ENCODE peak calls at places on chromosomes 5 and 9, in ten cellular contexts. W is HAP-1, Q is heart right ventricle, O is ascending aorta, R is sigmoid colon, D is right lobe of liver, L is psoas muscle, V is lung, Z is GM23338, K is IMR-90. E is an unnamed sample. For H3K4me1 and H3K27me3, the result is how much of the 10 kb centered on the place peaks cover.

GRCh38 chr9:137318976-137319375 is 16.9 kb upstream of the NRARP start:
- DNase-seq in O (no peak), V (no peak), W (no peak), Z (peak), D (peak), R (peak), L (peak), K (peak), Q (peak), E (peak)

GRCh38 chr9:113993838-113994540 is 84.1 kb downstream of the AMBP start:
- DNase-seq in Q (peak), K (peak), Z (no peak), V (peak), L (peak), R (peak), D (peak), O (peak), W (no peak), E (peak)

GRCh38 chr9:91580136-91580535 is 156.5 kb upstream of the NFIL3 start:
- DNase-seq in D (no peak), W (no peak), V (no peak), K (peak), L (no peak), O (no peak), Q (no peak), Z (peak), R (no peak), E (no peak)

GRCh38 chr5:180070726-180071417 is 687 bp downstream of the RNF130 start:
- DNase-seq in D (no peak), O (no peak), L (no peak), Z (peak), Q (peak), W (peak), R (peak), K (peak), V (peak), E (no peak)

GRCh38 chr9:4303002-4303401 is 3.1 kb upstream of the GLIS3 start:
- DNase-seq in R (no peak), W (no peak), D (no peak), V (no peak), Z (no peak), Q (no peak), O (no peak), K (peak), L (no peak), E (no peak)

GRCh38 chr5:147688965-147689364 is 93.6 kb downstream of the JAKMIP2 start:
- DNase-seq in O (no peak), D (no peak), R (peak), V (peak), Z (no peak), W (no peak), L (no peak), Q (no peak), K (no peak), E (no peak)

GRCh38 chr5:124963236-124963929 is 216.9 kb upstream of the ZNF608 start:
- DNase-seq in K (peak), V (no peak), D (no peak), R (no peak), Q (no peak), Z (peak), L (no peak), O (no peak), W (peak), E (no peak)

GRCh38 chr5:133749331-133749985 is 137.1 kb upstream of the FSTL4 start:
- DNase-seq in Z (no peak), D (no peak), Q (no peak), W (no peak), K (no peak), O (no peak), V (no peak), L (no peak), R (no peak), E (no peak)

GRCh38 chr5:151258771-151259170 is 5.8 kb downstream of the GM2A start:
- DNase-seq in R (no peak), L (no peak), D (no peak), O (no peak), Q (no peak), W (no peak), V (no peak), Z (no peak), K (no peak), E (no peak)

GRCh38 chr5:172744106-172745104 is 26.6 kb downstream of the DUSP1 start:
- DNase-seq in Q (no peak), R (peak), W (no peak), Z (no peak), L (no peak), V (peak), K (no peak), O (no peak), D (no peak), E (no peak)

GRCh38 chr5:133285583-133286021 is 233.8 kb downstream of the HSPA4 start:
- DNase-seq in Z (no peak), K (peak), W (no peak), Q (peak), R (no peak), O (no peak), L (peak), V (no peak), D (peak), E (peak)

GRCh38 chr9:124266139-124266825 is 8.5 kb downstream of the NEK6 start:
- DNase-seq in K (peak), L (no peak), Z (no peak), O (no peak), V (no peak), W (no peak), Q (no peak), R (no peak), D (no peak), E (no peak)

GRCh38 chr9:92986175-92987110 is 39.1 kb downstream of the FGD3 start:
- DNase-seq in W (peak), V (no peak), L (no peak), Q (no peak), D (no peak), K (no peak), Z (peak), O (no peak), R (no peak), E (no peak)

GRCh38 chr9:15349892-15350761 is 43.1 kb upstream of the TTC39B start:
- DNase-seq in O (no peak), Q (no peak), Z (no peak), R (no peak), D (no peak), V (no peak), L (no peak), W (no peak), K (peak), E (no peak)

GRCh38 chr5:98365126-98365525 is 408.3 kb upstream of the RGMB start:
- DNase-seq in R (no peak), K (no peak), D (no peak), L (no peak), Z (no peak), W (no peak), O (no peak), V (no peak), Q (no peak), E (no peak)

GRCh38 chr9:112544477-112544876 is 57.9 kb downstream of the KIAA1958 start:
- DNase-seq in K (no peak), V (no peak), D (no peak), O (no peak), Q (no peak), L (no peak), R (no peak), Z (no peak), W (no peak), E (no peak)

GRCh38 chr5:136036991-136037705 is 8.4 kb downstream of the TGFBI start:
- DNase-seq in D (no peak), K (peak), L (peak), V (no peak), Z (no peak), O (peak), R (peak), W (no peak), Q (no peak), E (no peak)

GRCh38 chr9:68872026-68872501 is 141.8 kb downstream of the PRKACG start:
- DNase-seq in Z (peak), V (no peak), W (peak), K (no peak), D (no peak), R (no peak), O (no peak), L (no peak), Q (peak), E (no peak)

GRCh38 chr9:119337566-119337965 is 31.7 kb downstream of the BRINP1 start:
- DNase-seq in L (no peak), Z (no peak), K (no peak), V (no peak), D (no peak), R (no peak), O (no peak), Q (no peak), W (no peak), E (no peak)

GRCh38 chr5:139795074-139796001 is at the start of gene PSD2:
- DNase-seq in D (no peak), Z (peak), L (peak), W (peak), Q (peak), O (no peak), K (no peak), V (no peak), R (peak), E (no peak)

GRCh38 chr5:107467137-107467932 is 203.4 kb downstream of the EFNA5 start:
- DNase-seq in D (no peak), L (no peak), O (no peak), V (no peak), Q (no peak), W (no peak), Z (no peak), R (no peak), K (no peak), E (no peak)
- H3K4me1 ChIP-seq in D (under half), L (under half), O (under half), V (under half), Q (under half), W (half or more), Z (half or more), R (under half), K (under half), E (half or more)

DNA sequence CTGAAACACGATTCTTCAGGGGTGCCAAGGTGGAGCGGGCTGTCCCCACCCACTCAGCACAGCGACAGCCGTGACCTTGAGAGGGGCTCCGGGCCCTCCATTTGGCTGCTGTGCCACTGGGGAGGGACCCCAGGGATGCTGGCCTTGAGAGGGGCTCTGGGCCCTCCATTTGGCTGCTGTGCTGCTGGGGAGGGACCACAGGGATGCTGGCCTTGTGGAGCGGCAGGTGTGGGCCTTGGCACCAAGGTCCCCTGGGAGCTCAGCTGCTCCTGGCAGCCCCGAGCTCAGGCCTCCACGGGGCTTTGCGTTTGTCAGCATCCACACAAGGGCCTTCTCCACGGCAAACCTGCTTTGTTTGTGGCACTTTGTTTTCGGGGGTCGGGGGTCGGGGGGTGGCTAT is 137.6 kb upstream of the LPCAT1 start:
- DNase-seq in O (no peak), Q (no peak), K (no peak), D (no peak), R (peak), Z (no peak), V (peak), L (peak), W (no peak), E (no peak)
- H3K27me3 ChIP-seq in O (under half), Q (under half), K (half or more), D (under half), R (half or more), Z (under half), V (under half), L (under half), W (under half), E (under half)

GRCh38 chr5:93150311-93151012 is 430.6 kb downstream of the NR2F1-AS1 start:
- DNase-seq in D (no peak), R (no peak), K (peak), O (no peak), W (no peak), Q (no peak), L (no peak), Z (peak), V (no peak), E (no peak)
- H3K4me1 ChIP-seq in D (under half), R (under half), K (under half), O (under half), W (under half), Q (under half), L (under half), Z (under half), V (under half), E (under half)

GRCh38 chr5:80959138-80959537 is 1.0 kb upstream of the RASGRF2 start:
- DNase-seq in R (no peak), Z (peak), D (no peak), V (no peak), Q (no peak), K (no peak), L (no peak), O (no peak), W (no peak), E (no peak)
- H3K27me3 ChIP-seq in R (under half), Z (under half), D (under half), V (under half), Q (under half), K (under half), L (under half), O (under half), W (under half), E (under half)

GRCh38 chr5:173907686-173908371 is 19.7 kb downstream of the CPEB4 start:
- DNase-seq in L (no peak), Z (no peak), Q (no peak), O (no peak), K (peak), D (no peak), R (no peak), V (no peak), W (no peak), E (no peak)
- H3K4me1 ChIP-seq in L (half or more), Z (under half), Q (half or more), O (under half), K (under half), D (under half), R (under half), V (under half), W (under half), E (under half)

GRCh38 chr5:79111960-79112702 is 522 bp downstream of the BHMT start:
- DNase-seq in K (no peak), L (no peak), W (peak), O (no peak), Q (peak), R (no peak), Z (peak), D (no peak), V (no peak), E (no peak)
- H3K27me3 ChIP-seq in K (half or more), L (under half), W (under half), O (under half), Q (under half), R (under half), Z (under half), D (under half), V (under half), E (under half)

GRCh38 chr5:60497706-60498500 is 202.1 kb downstream of the DEPDC1B start:
- DNase-seq in V (no peak), D (no peak), L (no peak), W (no peak), O (no peak), Q (no peak), K (peak), Z (no peak), R (no peak), E (no peak)
- H3K4me1 ChIP-seq in V (under half), D (under half), L (under half), W (under half), O (under half), Q (under half), K (under half), Z (under half), R (under half), E (under half)

DNA sequence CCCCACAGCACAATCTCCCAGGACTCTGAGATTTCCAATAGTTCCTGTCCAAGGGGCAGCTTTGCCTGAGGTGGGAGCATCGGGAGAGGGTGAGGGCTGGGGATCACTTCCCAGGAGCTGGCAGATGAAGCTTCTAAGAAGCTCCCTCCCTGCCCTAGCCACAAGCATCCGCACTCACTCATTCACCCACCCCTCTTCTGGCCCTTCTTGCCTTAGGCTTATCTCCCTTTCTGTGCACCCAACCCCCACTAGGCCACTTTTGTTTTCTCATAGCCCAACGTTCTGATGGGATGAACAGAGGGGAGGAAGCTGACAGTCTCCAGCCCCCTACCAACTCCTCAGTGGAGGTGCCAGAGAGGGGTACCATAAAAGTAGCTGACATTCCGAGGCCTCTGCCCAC is 3.7 kb upstream of the PCDH1 start:
- DNase-seq in K (no peak), Q (no peak), R (no peak), Z (peak), V (no peak), L (no peak), O (no peak), W (no peak), D (no peak), E (no peak)
- H3K27me3 ChIP-seq in K (half or more), Q (under half), R (half or more), Z (under half), V (under half), L (under half), O (under half), W (under half), D (under half), E (under half)

GRCh38 chr5:6488021-6488420 is 39.4 kb downstream of the UBE2QL1 start:
- DNase-seq in D (no peak), O (no peak), L (no peak), W (no peak), Z (no peak), V (no peak), K (no peak), R (no peak), Q (no peak), E (no peak)
- H3K4me1 ChIP-seq in D (under half), O (under half), L (under half), W (under half), Z (under half), V (under half), K (under half), R (under half), Q (under half), E (under half)